ENCODE peak calls at places on chromosomes 6 and 20, in nine cellular contexts. R, T, U, I, L, M, D, E and W are unnamed samples.

GRCh38 chr6:170203212-170203611 is 87.7 kb downstream of the DLL1 start:
- DNase-seq in U (no peak), L (peak; percentile 24), R (no peak), T (no peak), M (peak; percentile 66), D (no peak), I (no peak), E (no peak), W (no peak)

GRCh38 chr20:21020656-21021004 is 85.5 kb downstream of the LINC00237 start:
- DNase-seq in I (no peak), M (no peak), L (no peak), U (no peak), D (peak; percentile 57), E (no peak), R (no peak), T (no peak), W (no peak)

GRCh38 chr6:13194852-13195251 is 133.5 kb downstream of the TBC1D7 start:
- DNase-seq in I (peak; percentile 48), U (no peak), D (peak; percentile 64), E (no peak), T (peak; percentile 59), R (no peak), L (no peak), M (no peak), W (peak; percentile 40)

GRCh38 chr6:134520181-134521115 is 202.5 kb upstream of the SGK1 start:
- DNase-seq in L (no peak), T (no peak), D (no peak), R (no peak), M (no peak), I (no peak), E (no peak), U (no peak), W (no peak)

GRCh38 chr6:22467645-22468044 is 101.7 kb upstream of the HDGFL1 start:
- DNase-seq in I (no peak), E (no peak), D (no peak), U (no peak), R (no peak), T (no peak), M (no peak), L (no peak), W (peak; percentile 38)

GRCh38 chr6:103236923-103237322 is 1622.8 kb downstream of the HACE1 start:
- DNase-seq in R (no peak), E (no peak), U (no peak), T (no peak), L (no peak), I (no peak), D (no peak), M (no peak), W (no peak)

GRCh38 chr6:11214438-11214837 is 18.0 kb downstream of the NEDD9 start:
- DNase-seq in L (no peak), E (no peak), M (no peak), R (no peak), U (peak; percentile 84), T (no peak), I (no peak), D (no peak), W (no peak)

GRCh38 chr6:144155529-144155928 is 5.2 kb downstream of the STX11 start:
- DNase-seq in R (no peak), M (peak; percentile 12), I (no peak), D (no peak), U (no peak), E (no peak), L (no peak), T (no peak), W (no peak)

GRCh38 chr20:37442547-37442946 is 78.5 kb upstream of the NNAT start:
- DNase-seq in I (no peak), L (no peak), R (no peak), T (no peak), M (no peak), E (no peak), D (no peak), U (no peak), W (no peak)

GRCh38 chr20:24771651-24772061 is 177.4 kb upstream of the CST7 start:
- DNase-seq in D (no peak), U (no peak), M (no peak), L (peak; percentile 53), T (no peak), E (no peak), I (no peak), R (no peak), W (peak; percentile 24)

GRCh38 chr6:169106176-169106575 is 147.5 kb downstream of the THBS2 start:
- DNase-seq in R (no peak), E (no peak), L (no peak), D (no peak), U (no peak), M (peak; percentile 14), I (no peak), T (no peak), W (no peak)

GRCh38 chr6:161439093-161439492 is 165.2 kb upstream of the AGPAT4 start:
- DNase-seq in L (no peak), U (peak; percentile 76), D (no peak), I (no peak), M (no peak), T (peak; percentile 55), R (no peak), E (no peak), W (no peak)

GRCh38 chr6:134175532-134176282 is 123.3 kb upstream of the SLC2A12 start:
- DNase-seq in M (peak; percentile 92), U (peak; percentile 80), I (peak; percentile 63), D (peak; percentile 43), R (peak; percentile 94), L (peak; percentile 84), T (peak; percentile 40), E (no peak), W (peak; percentile 85)

GRCh38 chr6:15527838-15528617 is 134.8 kb downstream of the DTNBP1 start:
- DNase-seq in T (no peak), I (no peak), E (no peak), U (no peak), L (no peak), M (no peak), R (no peak), D (no peak), W (no peak)

GRCh38 chr6:168300975-168301647 is 18.5 kb downstream of the DACT2 start:
- DNase-seq in L (no peak), M (no peak), I (no peak), T (no peak), D (no peak), R (peak; percentile 66), E (no peak), U (no peak), W (no peak)

GRCh38 chr20:61263084-61263695 is 11.1 kb downstream of the CDH4 start:
- DNase-seq in E (no peak), T (peak; percentile 57), D (no peak), R (no peak), I (no peak), L (no peak), U (no peak), M (no peak), W (no peak)

GRCh38 chr6:25027221-25027916 is 91.6 kb upstream of the RIPOR2 start:
- DNase-seq in I (peak; percentile 70), T (no peak), U (no peak), D (no peak), M (no peak), E (peak; percentile 60), L (no peak), R (peak; percentile 52), W (peak; percentile 39)

DNA sequence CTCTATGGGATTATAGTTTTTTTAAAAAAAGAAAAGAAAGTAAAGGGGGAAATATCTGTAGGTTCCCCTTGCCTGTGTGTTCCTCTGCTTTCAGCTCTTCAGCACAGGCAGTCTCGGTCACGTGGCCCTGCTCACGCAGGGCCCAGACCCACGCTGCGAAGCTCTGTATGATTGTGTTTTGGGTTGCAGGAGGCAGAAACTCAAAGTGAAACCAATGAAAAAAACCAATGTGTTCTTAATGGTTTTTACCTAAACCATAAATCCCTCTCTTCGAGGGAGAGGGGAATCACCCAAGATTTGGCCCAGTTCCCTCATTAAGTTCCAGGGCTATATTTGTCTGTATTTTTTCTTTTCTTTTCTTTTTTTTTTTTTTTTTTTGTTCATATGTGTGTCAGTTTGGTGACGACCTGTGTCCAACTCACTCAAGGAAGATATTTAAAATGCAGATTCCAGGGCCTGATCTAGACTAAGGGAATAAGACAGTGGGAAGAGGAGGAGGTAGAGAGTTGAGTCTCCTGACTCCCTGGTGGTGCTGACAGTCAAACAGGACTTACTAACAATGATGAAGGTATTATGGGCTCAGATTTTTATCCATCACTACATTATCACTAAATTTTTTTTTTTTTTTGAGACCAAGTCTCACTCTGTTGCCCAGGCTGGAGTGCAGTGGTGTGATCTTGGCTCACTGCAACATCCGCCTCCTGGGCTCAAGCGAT is 33.8 kb upstream of the RREB1 start:
- DNase-seq in I (peak; percentile 66), E (peak; percentile 92), R (no peak), T (no peak), L (no peak), U (no peak), M (no peak), D (no peak), W (peak; percentile 46)
- TF ChIP-seq EP300 in I (no peak), E (peak; percentile 84), R (no peak), T (no peak), L (no peak), U (no peak), M (no peak), D (no peak), W (no peak)

DNA sequence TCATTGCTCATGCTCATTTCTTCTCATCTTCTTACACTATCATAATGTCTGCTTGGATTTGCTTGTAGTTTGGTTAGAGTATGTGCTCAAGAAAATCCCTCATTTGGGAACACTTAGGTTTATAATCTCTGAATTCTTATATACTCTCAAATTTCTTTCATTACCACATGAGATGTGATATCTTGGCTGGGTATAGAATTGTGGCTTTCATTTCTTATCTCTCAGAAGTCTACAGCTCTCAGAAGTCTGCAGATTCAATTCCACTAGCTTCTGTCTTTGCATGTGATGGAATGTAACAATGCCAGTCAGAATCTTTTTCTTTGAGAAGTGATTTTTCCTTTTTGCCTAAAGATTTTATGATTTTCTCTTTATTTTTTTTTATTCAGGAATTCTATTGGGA is 50.9 kb downstream of the STMND1 start:
- DNase-seq in U (no peak), I (no peak), D (no peak), M (no peak), L (no peak), E (no peak), R (no peak), T (no peak), W (no peak)
- H3K4me3 ChIP-seq in U (no peak overlapping the region), I (no peak overlapping the region), D (no peak overlapping the region), M (no peak overlapping the region), L (no peak overlapping the region), E (no peak overlapping the region), R (no peak overlapping the region), T (no peak overlapping the region), W (no peak overlapping the region)

DNA sequence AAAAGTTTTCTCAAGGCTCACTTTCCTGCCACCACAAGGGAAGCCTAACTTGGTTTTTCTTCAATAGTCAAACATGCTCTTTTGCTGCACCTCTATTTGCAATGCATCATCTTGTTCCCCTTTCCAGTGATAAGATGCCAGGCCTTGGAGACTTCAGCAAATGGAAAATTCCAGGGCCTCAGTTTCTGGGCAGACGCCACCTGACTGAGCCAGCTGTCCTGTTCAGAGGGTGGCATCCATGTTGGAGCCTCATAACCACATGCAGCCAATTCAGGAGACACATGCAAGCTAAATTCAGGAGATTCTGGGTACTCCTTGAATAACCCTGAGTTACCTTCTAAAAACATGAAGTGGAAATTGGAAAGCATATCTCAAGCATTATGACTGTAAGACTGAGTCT is 285.6 kb upstream of the RNF24 start:
- DNase-seq in R (no peak), M (no peak), U (no peak), E (no peak), D (no peak), T (no peak), I (no peak), L (no peak), W (no peak)
- TF ChIP-seq POLR2AphosphoS5 in R (no peak), M (no peak), U (no peak), E (no peak), D (no peak), T (no peak), I (no peak), L (no peak), W (no peak)

GRCh38 chr6:137724018-137724403 is 143.0 kb upstream of the TNFAIP3 start:
- DNase-seq in L (no peak), E (no peak), U (no peak), I (no peak), T (no peak), M (no peak), D (peak; percentile 87), R (no peak), W (peak; percentile 42)
- TF ChIP-seq EP300 in L (no peak), E (no peak), U (no peak), I (no peak), T (no peak), M (no peak), D (peak; percentile 53), R (no peak), W (no peak)